ENCODE peak calls at places on chromosomes 4 and X, in ten cellular contexts. U is anterior cingulate cortex; F is germinal center; C is cardiac fibroblast; V is stimulated activated CD4-positive, alpha-beta T cell treated with anti-CD3 and anti-CD28 coated beads, Interleukin-2, amount 100 ng/mL, for 48 hours; W is AG10803; Z is MG63; A is activated naive CD8-positive, alpha-beta T cell treated with anti-CD3 and anti-CD28 coated beads for 36 hours; N is RWPE1; I is heart left ventricle. G is an unnamed sample.

GRCh38 chrX:153875391-153876111 is 10.4 kb downstream of the L1CAM start:
- DNase-seq in V (peak), Z (no peak), F (peak), C (peak), U (peak), N (peak), A (peak), W (peak), I (peak), G (peak)

GRCh38 chrX:70168238-70169188 is 8.8 kb upstream of the DGAT2L6 start:
- DNase-seq in C (peak), U (peak), A (no peak), N (peak), F (no peak), W (peak), V (no peak), Z (peak), I (no peak), G (no peak)

GRCh38 chr4:41406051-41406516 is 131.9 kb upstream of the LIMCH1 start:
- DNase-seq in C (peak), A (no peak), I (no peak), U (no peak), F (no peak), V (no peak), N (no peak), Z (no peak), W (no peak), G (no peak)

GRCh38 chr4:87042986-87043820 is 108.4 kb downstream of the AFF1 start:
- DNase-seq in U (no peak), W (no peak), Z (no peak), A (no peak), F (no peak), N (no peak), I (no peak), C (no peak), V (no peak), G (no peak)

GRCh38 chr4:74794341-74794801 is at the start of gene BTC:
- DNase-seq in V (no peak), W (no peak), Z (peak), C (peak), I (peak), U (no peak), F (peak), N (peak), A (peak), G (no peak)

GRCh38 chrX:23902419-23902818 is 5.3 kb downstream of the APOO start:
- DNase-seq in U (peak), W (peak), F (peak), A (no peak), I (no peak), Z (no peak), C (peak), V (no peak), N (peak), G (no peak)

GRCh38 chrX:136354201-136354600 is 53.4 kb downstream of the ADGRG4 start:
- DNase-seq in W (no peak), A (no peak), Z (no peak), V (no peak), I (no peak), C (no peak), F (no peak), U (no peak), N (no peak), G (no peak)

GRCh38 chr4:146059153-146059552 is 116.4 kb upstream of the LSM6 start:
- DNase-seq in A (no peak), C (no peak), U (no peak), W (no peak), F (peak), V (no peak), N (no peak), I (no peak), Z (no peak), G (no peak)

GRCh38 chr4:8319731-8320385 is 50.3 kb downstream of the HTRA3 start:
- DNase-seq in W (peak), I (peak), A (no peak), C (peak), V (no peak), N (no peak), U (no peak), F (no peak), Z (peak), G (no peak)

GRCh38 chr4:87009095-87009648 is 74.4 kb downstream of the AFF1 start:
- DNase-seq in U (no peak), V (no peak), C (no peak), I (no peak), Z (no peak), W (no peak), N (no peak), F (no peak), A (no peak), G (no peak)

GRCh38 chrX:116240446-116240845 is 69.9 kb downstream of the AGTR2 start:
- DNase-seq in U (no peak), F (no peak), I (no peak), A (no peak), Z (no peak), N (no peak), C (peak), V (no peak), W (no peak), G (no peak)

GRCh38 chrX:39720945-39721344 is 376.8 kb downstream of the BCOR start:
- DNase-seq in C (peak), Z (peak), A (no peak), I (no peak), N (no peak), W (no peak), U (no peak), F (no peak), V (no peak), G (no peak)

GRCh38 chrX:33434256-33435092 is 223.1 kb upstream of the DMD start:
- DNase-seq in A (peak), W (peak), N (peak), I (peak), C (peak), V (peak), U (peak), F (peak), Z (peak), G (peak)